ENCODE peak calls at places on chromosomes 2 and 18, in six cellular contexts. F is pancreas, N is heart left ventricle, C is K562, Y is fibroblast of lung, I is brain microvascular endothelial cell. J is an unnamed sample.

GRCh38 chr2:167294031-167294774 is 405.9 kb downstream of the XIRP2 start:
- DNase-seq in F (peak; percentile 26), Y (peak; percentile 32), I (peak; percentile 8), N (no peak), C (no peak), J (no peak)

GRCh38 chr2:67526283-67526682 is 129.2 kb downstream of the ETAA1 start:
- DNase-seq in Y (peak; percentile 46), N (no peak), I (peak; percentile 18), F (no peak), C (no peak), J (peak; percentile 14)

GRCh38 chr18:555705-556402 is 24.3 kb upstream of the CETN1 start:
- DNase-seq in Y (no peak), I (no peak), C (no peak), N (no peak), F (no peak), J (no peak)

GRCh38 chr2:84022810-84023431 is 436.2 kb downstream of the SUCLG1 start:
- DNase-seq in N (peak; percentile 8), C (peak; percentile 42), Y (peak; percentile 6), I (peak; percentile 20), F (peak; percentile 33), J (peak; percentile 1)

GRCh38 chr2:106990307-106990706 is 104.3 kb upstream of the ST6GAL2 start:
- DNase-seq in Y (peak; percentile 92), N (no peak), C (no peak), F (no peak), I (peak; percentile 98), J (peak; percentile 77)

GRCh38 chr2:99977947-99978346 is 164.4 kb downstream of the AFF3 start:
- DNase-seq in I (no peak), C (no peak), F (no peak), N (no peak), Y (no peak), J (no peak)

GRCh38 chr2:33272001-33272400 is 204.4 kb upstream of the RASGRP3 start:
- DNase-seq in N (no peak), C (no peak), I (peak; percentile 38), Y (peak; percentile 77), F (no peak), J (no peak)

GRCh38 chr18:74116628-74117554 is 30.7 kb downstream of the FBXO15 start:
- DNase-seq in Y (peak; percentile 35), C (no peak), N (no peak), I (peak; percentile 47), F (no peak), J (no peak)

GRCh38 chr2:15042824-15043223 is 410.3 kb downstream of the LRATD1 start:
- DNase-seq in Y (peak; percentile 90), I (peak; percentile 9), C (no peak), F (no peak), N (no peak), J (no peak)

GRCh38 chr2:201758229-201758628 is 22.5 kb downstream of the ALS2 start:
- DNase-seq in C (no peak), F (no peak), I (no peak), Y (no peak), N (no peak), J (no peak)

GRCh38 chr2:239151201-239152131 is 249.4 kb downstream of the HDAC4 start:
- DNase-seq in I (no peak), F (no peak), N (no peak), C (no peak), Y (no peak), J (no peak)

GRCh38 chr2:168907940-168908662 is 7.0 kb downstream of the G6PC2 start:
- DNase-seq in I (no peak), N (no peak), F (no peak), Y (no peak), C (peak; percentile 68), J (no peak)

GRCh38 chr18:69469444-69469919 is 68.8 kb downstream of the DOK6 start:
- DNase-seq in C (peak; percentile 18), F (no peak), I (no peak), Y (no peak), N (no peak), J (no peak)

GRCh38 chr2:46922049-46922448 is 6.4 kb upstream of the MCFD2 start:
- DNase-seq in Y (no peak), C (no peak), I (no peak), F (no peak), N (no peak), J (no peak)

GRCh38 chr2:84309281-84309680 is 149.8 kb downstream of the SUCLG1 start:
- DNase-seq in N (no peak), Y (no peak), C (no peak), F (no peak), I (no peak), J (no peak)

GRCh38 chr2:96151595-96152300 is 6.5 kb upstream of the DUSP2 start:
- DNase-seq in N (no peak), I (no peak), F (no peak), Y (no peak), C (no peak), J (no peak)

GRCh38 chr2:178804791-178805190 is 2.4 kb downstream of the TTN start:
- DNase-seq in N (peak; percentile 6), Y (peak; percentile 12), F (no peak), I (peak; percentile 5), C (peak; percentile 58), J (no peak)

GRCh38 chr2:52253605-52254004 is 1221.7 kb upstream of the NRXN1 start:
- DNase-seq in C (no peak), Y (no peak), I (no peak), N (no peak), F (no peak), J (no peak)

GRCh38 chr2:191660575-191660974 is 17.4 kb upstream of the NABP1 start:
- DNase-seq in C (no peak), N (no peak), I (no peak), F (no peak), Y (no peak), J (no peak)

GRCh38 chr2:239443666-239444567 is 43.1 kb upstream of the HDAC4 start:
- DNase-seq in Y (peak; percentile 73), F (no peak), I (no peak), C (no peak), N (no peak), J (no peak)

GRCh38 chr2:143467011-143467410 is 337.8 kb downstream of the ARHGAP15 start:
- DNase-seq in C (no peak), F (no peak), I (no peak), N (no peak), Y (no peak), J (no peak)

GRCh38 chr18:39675916-39676315 is 2110.3 kb upstream of the CELF4 start:
- DNase-seq in Y (no peak), F (no peak), N (no peak), I (no peak), C (no peak), J (no peak)

GRCh38 chr2:15969214-15969613 is 28.9 kb downstream of the MYCN start:
- DNase-seq in N (no peak), C (no peak), F (no peak), Y (no peak), I (no peak), J (no peak)

DNA sequence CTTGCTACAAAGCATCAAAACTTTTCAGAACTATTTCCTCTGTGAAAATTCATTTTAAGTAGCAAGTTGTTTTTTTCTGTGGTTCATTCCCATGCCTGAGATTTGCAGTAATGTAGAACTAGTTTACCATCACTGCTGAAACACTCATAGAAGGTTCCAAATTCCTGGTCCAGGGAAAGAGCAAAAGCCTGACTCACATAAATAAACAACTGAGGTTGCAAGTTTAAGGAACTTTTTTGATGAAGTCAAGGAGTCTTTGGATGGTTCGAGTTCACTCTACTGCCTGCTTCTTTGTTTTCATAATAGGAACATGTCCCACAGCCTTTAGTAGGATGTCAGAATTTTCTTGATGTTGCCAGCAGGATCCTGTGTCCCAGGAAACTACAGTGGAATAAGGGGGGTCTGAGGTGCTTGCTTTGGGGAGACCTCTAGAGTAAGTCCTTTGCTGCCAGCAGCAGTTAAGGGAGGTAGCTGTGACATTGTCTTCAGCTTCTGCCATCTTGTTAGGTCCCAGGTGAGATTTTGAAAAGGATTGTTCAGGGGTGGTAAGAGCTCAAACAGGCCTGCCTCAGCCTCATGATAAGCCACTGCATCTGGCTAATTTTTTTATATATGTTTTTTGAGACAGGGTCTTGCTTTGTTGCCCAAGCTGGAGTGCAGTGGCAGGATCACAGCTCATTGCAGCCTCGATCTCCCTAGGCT is 43.9 kb downstream of the ACSL3 start:
- DNase-seq in F (no peak), C (no peak), I (peak; percentile 86), Y (peak; percentile 95), N (no peak), J (peak; percentile 89)
- H3K36me3 ChIP-seq in F (no peaks in the 10 kb centered on the region), C (peaks cover 55% of the 10 kb centered on the region), I (peaks cover 9% of the 10 kb centered on the region), Y (peaks cover 1% of the 10 kb centered on the region), N (peaks cover 20% of the 10 kb centered on the region), J (peaks cover 2% of the 10 kb centered on the region)

GRCh38 chr2:230665263-230665691 is 47.4 kb upstream of the CAB39 start:
- DNase-seq in N (no peak), Y (no peak), I (no peak), C (no peak), F (no peak), J (no peak)

GRCh38 chr2:230664128-230664527 is 48.5 kb upstream of the CAB39 start:
- DNase-seq in Y (peak; percentile 74), C (no peak), N (peak; percentile 46), F (no peak), I (no peak), J (no peak)

GRCh38 chr2:230666885-230667712 is 45.5 kb upstream of the CAB39 start:
- DNase-seq in N (peak; percentile 30), Y (peak; percentile 71), C (no peak), I (peak; percentile 16), F (no peak), J (no peak)

GRCh38 chr2:230666446-230666845 is 46.2 kb upstream of the CAB39 start:
- DNase-seq in F (no peak), N (no peak), I (no peak), Y (no peak), C (no peak), J (no peak)

DNA sequence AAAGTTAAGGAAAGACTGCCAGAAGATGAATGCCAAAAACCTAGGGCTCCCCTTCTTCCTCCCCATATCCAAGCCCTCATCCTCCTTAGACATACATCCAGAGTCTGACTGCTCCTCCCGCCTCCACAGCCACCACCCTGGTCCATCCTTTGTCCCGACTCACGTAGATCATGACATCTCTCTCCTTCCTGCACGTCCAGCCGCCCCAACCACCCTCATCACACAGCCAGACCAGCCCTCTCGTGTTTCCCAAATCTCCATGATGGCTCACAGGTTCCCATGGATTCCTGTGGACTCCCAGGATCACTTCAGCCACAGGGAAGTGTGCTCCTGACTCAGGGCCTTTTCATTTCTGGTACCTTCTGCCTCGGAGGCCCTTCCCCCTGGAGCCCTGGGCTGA is 47.8 kb upstream of the CAB39 start:
- DNase-seq in N (no peak), I (no peak), F (no peak), C (no peak), Y (no peak), J (no peak)
- TF ChIP-seq CTCF in N (no peak), I (no peak), F (no peak), C (no peak), Y (no peak), J (no peak)

GRCh38 chr2:120343433-120344105 is 2.4 kb upstream of the INHBB start:
- DNase-seq in F (peak; percentile 84), N (peak; percentile 83), C (peak; percentile 60), I (peak; percentile 53), Y (peak; percentile 67), J (no peak)
- H3K27me3 ChIP-seq in F (no peaks in the 10 kb centered on the region), N (peaks cover 52% of the 10 kb centered on the region), C (peaks cover 59% of the 10 kb centered on the region), I (peaks cover 56% of the 10 kb centered on the region), Y (peaks cover 57% of the 10 kb centered on the region), J (peaks cover 30% of the 10 kb centered on the region)

DNA sequence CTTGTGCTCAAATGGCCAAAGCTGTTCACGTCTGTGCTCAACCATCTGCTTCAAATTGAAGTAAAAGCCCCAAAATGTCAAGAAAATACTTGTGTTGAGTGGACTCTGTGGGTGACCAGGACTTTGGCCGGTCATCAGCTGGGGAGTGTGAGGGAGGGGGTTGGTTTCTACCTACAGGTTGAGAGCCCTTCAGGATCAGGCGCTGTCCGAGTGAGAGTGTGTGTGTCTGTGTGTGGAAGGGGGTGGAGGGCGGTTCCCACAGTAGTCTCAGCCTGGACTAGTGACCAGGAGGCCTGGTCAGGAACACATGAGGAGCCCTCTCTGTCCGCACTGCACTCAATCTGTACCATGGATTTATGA is 34.2 kb downstream of the ATOH8 start:
- DNase-seq in N (no peak), C (no peak), Y (no peak), F (no peak), I (no peak), J (no peak)
- H3K36me3 ChIP-seq in N (peaks cover 22% of the 10 kb centered on the region), C (no peaks in the 10 kb centered on the region), Y (peaks cover 9% of the 10 kb centered on the region), F (no peaks in the 10 kb centered on the region), I (no peaks in the 10 kb centered on the region), J (peaks cover 2% of the 10 kb centered on the region)